ENCODE peak calls at places on chromosomes 4 and X, in four cellular contexts. W, A, Z and B are unnamed samples.

GRCh38 chr4:4693258-4693657 is 151.4 kb upstream of the STX18 start:
- ATAC-seq in Z (no peak), W (no peak), A (peak; percentile 49), B (peak; percentile 72)

GRCh38 chrX:105647749-105648148 is 174.6 kb upstream of the NRK start:
- ATAC-seq in Z (no peak), A (peak; percentile 62), W (no peak), B (no peak)

GRCh38 chr4:151766691-151767090 is 5.9 kb upstream of the GATB start:
- ATAC-seq in W (no peak), A (peak; percentile 28), Z (no peak), B (no peak)

GRCh38 chr4:76188557-76188956 is 25.1 kb downstream of the SCARB2 start:
- ATAC-seq in Z (no peak), A (no peak), W (no peak), B (no peak)

GRCh38 chr4:126752702-126753101 is 880.1 kb upstream of the INTU start:
- ATAC-seq in W (no peak), Z (no peak), A (no peak), B (no peak)

GRCh38 chr4:42646999-42647541 is 9.8 kb downstream of the ATP8A1 start:
- ATAC-seq in A (no peak), Z (no peak), W (no peak), B (no peak)

GRCh38 chr4:100189820-100190642 is at the start of gene DDIT4L:
- ATAC-seq in A (peak; percentile 67), Z (peak; percentile 85), W (peak; percentile 78), B (peak; percentile 60)

GRCh38 chr4:30854566-30854965 is 134.4 kb downstream of the PCDH7 start:
- ATAC-seq in Z (no peak), A (no peak), W (no peak), B (no peak)

GRCh38 chrX:69430730-69431129 is 73.4 kb upstream of the NALF2 start:
- ATAC-seq in W (no peak), Z (no peak), A (no peak), B (no peak)

GRCh38 chrX:7107968-7108480 is 39.5 kb upstream of the STS start:
- ATAC-seq in A (no peak), W (no peak), Z (no peak), B (no peak)

GRCh38 chr4:16852168-16852567 is 46.3 kb downstream of the LDB2 start:
- ATAC-seq in Z (no peak), A (no peak), W (no peak), B (no peak)

GRCh38 chr4:21827575-21827974 is 121.0 kb downstream of the KCNIP4 start:
- ATAC-seq in A (no peak), W (no peak), Z (no peak), B (no peak)

GRCh38 chrX:124796989-124797388 is 450.6 kb downstream of the SH2D1A start:
- ATAC-seq in Z (no peak), A (no peak), W (no peak), B (no peak)

GRCh38 chr4:76926841-76927240 is 22.7 kb upstream of the SEPTIN11 start:
- ATAC-seq in W (no peak), Z (no peak), A (no peak), B (no peak)

GRCh38 chr4:26930964-26931363 is 70.3 kb downstream of the STIM2 start:
- ATAC-seq in W (no peak), A (no peak), Z (no peak), B (no peak)

GRCh38 chrX:16386126-16386525 is 218.8 kb downstream of the MAGEB17 start:
- ATAC-seq in A (no peak), Z (no peak), W (no peak), B (no peak)

GRCh38 chr4:83125738-83126141 is 11.2 kb upstream of the PLAC8 start:
- ATAC-seq in W (peak; percentile 87), Z (no peak), A (no peak), B (no peak)

GRCh38 chr4:139823746-139824145 is 158.1 kb downstream of the MGST2 start:
- ATAC-seq in A (no peak), W (no peak), Z (no peak), B (no peak)

GRCh38 chr4:48546336-48546735 is 56.3 kb downstream of the ZAR1 start:
- ATAC-seq in Z (no peak), A (peak; percentile 36), W (no peak), B (no peak)

GRCh38 chr4:24974252-24974580 is 56.5 kb downstream of the LGI2 start:
- ATAC-seq in Z (no peak), W (no peak), A (no peak), B (no peak)

GRCh38 chr4:155426953-155427352 is 50.2 kb upstream of the MAP9 start:
- ATAC-seq in W (no peak), A (no peak), Z (no peak), B (no peak)

GRCh38 chrX:154419189-154419588 is 7.8 kb downstream of the TAFAZZIN start:
- ATAC-seq in A (no peak), Z (no peak), W (no peak), B (peak; percentile 67)

GRCh38 chr4:3473251-3473942 is 10.3 kb downstream of the DOK7 start:
- ATAC-seq in Z (peak; percentile 39), W (no peak), A (peak; percentile 10), B (no peak)

GRCh38 chr4:76250962-76251361 is 559 bp upstream of the FAM47E start:
- ATAC-seq in A (no peak), W (no peak), Z (peak; percentile 38), B (no peak)

GRCh38 chr4:150874386-150875226 is 140.5 kb downstream of the LRBA start:
- ATAC-seq in Z (peak; percentile 61), W (no peak), A (peak; percentile 60), B (no peak)

GRCh38 chr4:70863099-70863790 is 23.6 kb upstream of the GRSF1 start:
- ATAC-seq in A (peak; percentile 28), W (no peak), Z (no peak), B (peak; percentile 83)